ENCODE peak calls at places on chromosomes 7 and 10, in four cellular contexts. Z, J, B and F are unnamed samples.
A peak's percentile ranks its signal among the peaks of the same experiment; 100 is the strongest.

GRCh38 chr7:134685250-134685649 is 38.6 kb downstream of the BPGM start:
- DNase-seq in Z (no peak), J (no peak), B (no peak), F (peak; percentile 28)

GRCh38 chr7:95267754-95268153 is 56.6 kb downstream of the PON1 start:
- DNase-seq in Z (peak; percentile 10), J (no peak), B (no peak), F (no peak)

GRCh38 chr7:141544831-141545230 is 6.4 kb upstream of the AGK start:
- DNase-seq in Z (no peak), J (no peak), B (no peak), F (no peak)

GRCh38 chr7:3597243-3597642 is 296.2 kb downstream of the SDK1 start:
- DNase-seq in Z (no peak), J (no peak), B (no peak), F (no peak)

GRCh38 chr7:522071-522937 is 2.7 kb upstream of the PDGFA start:
- DNase-seq in Z (peak; percentile 50), J (peak; percentile 29), B (peak; percentile 81), F (peak; percentile 60)

GRCh38 chr7:137697026-137697425 is 149.7 kb downstream of the DGKI start:
- DNase-seq in Z (no peak), J (peak; percentile 8), B (no peak), F (peak; percentile 51)

GRCh38 chr7:131400833-131401593 is 73.3 kb downstream of the MKLN1 start:
- DNase-seq in Z (no peak), J (peak; percentile 74), B (peak; percentile 4), F (peak; percentile 46)

GRCh38 chr7:116810267-116811116 is 51.9 kb upstream of the CAPZA2 start:
- DNase-seq in Z (no peak), J (no peak), B (peak; percentile 50), F (peak; percentile 72)

GRCh38 chr7:140541513-140542192 is 62.3 kb upstream of the MKRN1 start:
- DNase-seq in Z (peak; percentile 93), J (peak; percentile 94), B (peak; percentile 66), F (peak; percentile 94)

GRCh38 chr7:95493844-95494243 is 8.1 kb downstream of the ASB4 start:
- DNase-seq in Z (no peak), J (no peak), B (no peak), F (no peak)

GRCh38 chr10:132434405-132435005 is 37.5 kb downstream of the PWWP2B start:
- DNase-seq in Z (no peak), J (no peak), B (no peak), F (no peak)

GRCh38 chr10:117627561-117627960 is 85.0 kb downstream of the EMX2 start:
- DNase-seq in Z (no peak), J (no peak), B (no peak), F (no peak)

GRCh38 chr10:69908071-69908470 is 106.4 kb downstream of the COL13A1 start:
- DNase-seq in Z (no peak), J (no peak), B (no peak), F (no peak)

GRCh38 chr10:130470973-130471372 is 334.8 kb downstream of the GLRX3 start:
- DNase-seq in Z (no peak), J (no peak), B (no peak), F (no peak)

GRCh38 chr7:1049801-1050200 is 5.5 kb downstream of the GPR146 start:
- DNase-seq in Z (no peak), J (no peak), B (no peak), F (no peak)

GRCh38 chr10:12849351-12850181 is 151.9 kb downstream of the CCDC3 start:
- DNase-seq in Z (no peak), J (no peak), B (no peak), F (no peak)

GRCh38 chr10:55191236-55191860 is 390.3 kb upstream of the PCDH15 start:
- DNase-seq in Z (no peak), J (no peak), B (no peak), F (no peak)

GRCh38 chr10:26169466-26169865 is 47.1 kb upstream of the GAD2 start:
- DNase-seq in Z (no peak), J (no peak), B (no peak), F (no peak)
- H2AFZ ChIP-seq in Z (no peak overlapping the region), J (no peak overlapping the region), B (no peak overlapping the region), F (no peak overlapping the region)

GRCh38 chr10:1188556-1189135 is 132.5 kb downstream of the WDR37 start:
- DNase-seq in Z (no peak), J (no peak), B (no peak), F (peak; percentile 5)

GRCh38 chr10:1189166-1190051 is 133.2 kb downstream of the WDR37 start:
- DNase-seq in Z (no peak), J (no peak), B (no peak), F (no peak)

GRCh38 chr10:1186693-1186990 is 130.5 kb downstream of the WDR37 start:
- DNase-seq in Z (no peak), J (no peak), B (no peak), F (no peak)

GRCh38 chr10:1187151-1187854 is 131.1 kb downstream of the WDR37 start:
- DNase-seq in Z (no peak), J (no peak), B (no peak), F (no peak)

GRCh38 chr10:1187855-1188555 is 131.8 kb downstream of the WDR37 start:
- DNase-seq in Z (no peak), J (no peak), B (no peak), F (no peak)
- H2AFZ ChIP-seq in Z (no peak overlapping the region), J (no peak overlapping the region), B (no peak overlapping the region), F (no peak overlapping the region)

GRCh38 chr7:104548861-104549260 is 220.5 kb downstream of the LHFPL3 start:
- DNase-seq in Z (no peak), J (no peak), B (peak; percentile 8), F (no peak)
- H2AFZ ChIP-seq in Z (no peak overlapping the region), J (no peak overlapping the region), B (no peak overlapping the region), F (no peak overlapping the region)

DNA sequence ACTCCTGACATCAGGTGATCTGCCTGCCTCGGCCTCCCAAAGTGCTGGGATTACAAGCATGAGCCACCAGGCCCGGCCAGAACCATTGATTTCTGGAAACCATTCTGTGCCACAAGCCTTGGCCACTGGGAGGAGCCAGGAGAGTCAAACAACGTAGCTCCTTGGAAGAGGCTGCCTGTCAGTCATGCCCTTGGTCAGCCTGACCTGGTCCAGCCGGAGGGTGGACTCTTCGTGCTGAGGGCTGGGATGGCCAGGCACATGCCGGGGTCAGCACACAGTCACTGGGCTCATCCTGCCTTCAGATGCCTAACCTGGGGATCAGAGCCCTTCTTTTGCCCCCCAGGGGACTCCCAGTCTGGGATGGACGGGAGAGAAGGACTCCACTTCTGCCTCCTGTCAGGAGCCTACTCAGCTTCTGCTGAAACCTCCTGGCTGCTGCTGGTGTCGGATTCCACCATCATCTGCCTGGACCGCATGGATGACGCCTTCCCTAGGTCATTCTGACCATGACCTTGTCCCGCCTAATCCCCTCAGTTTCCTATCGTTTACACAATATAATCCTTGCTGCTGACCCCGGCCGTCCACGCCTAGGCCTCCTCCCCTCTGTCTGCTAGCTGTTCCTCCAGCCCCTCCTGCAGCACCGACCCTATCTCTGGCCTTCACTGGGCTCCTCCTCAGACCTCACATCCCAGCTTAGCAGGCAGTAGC is 30.4 kb downstream of the TMEM270 start:
- DNase-seq in Z (no peak), J (no peak), B (peak; percentile 7), F (peak; percentile 35)
- H2AFZ ChIP-seq in Z (no peak overlapping the region), J (no peak overlapping the region), B (no peak overlapping the region), F (no peak overlapping the region)

GRCh38 chr7:21454182-21454581 is 26.3 kb downstream of the SP4 start:
- DNase-seq in Z (no peak), J (no peak), B (no peak), F (no peak)
- H2AFZ ChIP-seq in Z (no peak overlapping the region), J (no peak overlapping the region), B (no peak overlapping the region), F (no peak overlapping the region)

GRCh38 chr10:99520040-99520803 is 12.5 kb upstream of the NKX2-3 start:
- DNase-seq in Z (no peak), J (no peak), B (peak; percentile 56), F (no peak)
- H2AFZ ChIP-seq in Z (no peak overlapping the region), J (no peak overlapping the region), B (no peak overlapping the region), F (no peak overlapping the region)

GRCh38 chr7:159017210-159017609 is 127.5 kb downstream of the VIPR2 start:
- DNase-seq in Z (no peak), J (no peak), B (no peak), F (no peak)

GRCh38 chr7:159017741-159018140 is 126.9 kb downstream of the VIPR2 start:
- DNase-seq in Z (no peak), J (no peak), B (no peak), F (no peak)

GRCh38 chr7:159020987-159021386 is 123.7 kb downstream of the VIPR2 start:
- DNase-seq in Z (no peak), J (no peak), B (no peak), F (no peak)

GRCh38 chr7:159016591-159016990 is 128.1 kb downstream of the VIPR2 start:
- DNase-seq in Z (no peak), J (no peak), B (no peak), F (no peak)

DNA sequence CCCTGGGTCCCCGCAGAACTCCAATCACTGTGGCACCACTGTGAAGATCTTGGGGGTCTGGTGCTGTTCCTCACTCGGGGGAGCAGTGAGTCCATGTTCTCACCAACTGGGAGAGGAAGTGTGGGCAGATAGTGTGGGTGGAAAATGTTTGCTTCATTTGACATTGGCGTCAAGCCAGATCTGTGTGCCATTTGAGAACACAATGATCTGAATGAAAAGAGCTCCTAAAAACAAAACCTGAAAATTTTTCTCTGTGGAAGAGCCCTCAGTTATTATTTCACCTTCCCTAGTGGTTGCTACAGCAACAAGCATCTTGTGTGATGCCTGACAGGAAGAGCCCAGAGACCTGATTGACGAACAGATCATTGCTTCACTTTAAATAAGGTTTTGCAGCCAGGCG is 125.6 kb downstream of the VIPR2 start:
- DNase-seq in Z (no peak), J (no peak), B (no peak), F (no peak)
- H2AFZ ChIP-seq in Z (no peak overlapping the region), J (no peak overlapping the region), B (no peak overlapping the region), F (no peak overlapping the region)

DNA sequence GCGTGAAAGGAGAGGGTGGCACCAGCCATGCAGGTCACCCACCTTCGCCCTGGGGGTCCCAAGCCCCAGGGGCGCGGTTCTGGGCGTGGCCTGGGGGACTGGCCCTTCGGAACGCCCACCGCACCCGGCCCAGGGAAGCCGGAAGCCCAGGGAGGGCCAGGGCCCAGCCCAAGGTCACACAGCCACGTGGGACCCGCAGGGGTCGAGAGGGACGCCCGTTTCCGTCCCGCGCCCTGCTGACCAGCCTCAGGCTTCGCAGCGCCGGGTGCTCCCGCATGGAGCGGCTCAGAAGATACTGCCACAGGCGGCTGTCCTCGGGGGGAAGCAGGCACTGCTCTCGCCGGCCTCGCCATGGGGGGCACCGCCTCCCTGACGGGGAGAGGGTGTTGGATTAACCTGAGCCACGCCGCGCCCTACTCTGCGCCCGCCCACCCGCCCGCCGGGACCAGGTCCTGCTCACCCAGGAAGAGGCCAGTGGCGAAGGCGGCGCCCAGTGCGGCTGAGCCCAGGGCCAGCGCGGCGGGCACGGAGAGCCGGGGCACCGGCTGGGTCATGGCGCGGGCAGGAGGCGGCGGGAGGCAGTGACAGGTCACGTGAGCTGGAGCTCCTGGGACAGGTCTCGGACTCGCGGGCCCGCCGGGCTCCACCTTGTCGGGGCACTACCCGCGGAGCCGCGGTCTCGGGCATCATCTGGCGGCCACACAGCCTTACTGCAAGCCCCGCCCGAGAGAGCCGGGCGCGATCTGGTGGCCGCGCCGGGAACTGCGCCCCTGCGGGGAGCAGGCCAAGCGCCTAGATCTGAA is at the start of gene COMTD1:
- DNase-seq in Z (peak; percentile 49), J (peak; percentile 82), B (peak; percentile 97), F (peak; percentile 93)
- H2AFZ ChIP-seq in Z (peak within 1 kb of the TSS; percentile 88), J (peak within 1 kb of the TSS; percentile 69), B (peak within 1 kb of the TSS; percentile 81), F (peak within 1 kb of the TSS; percentile 81)

GRCh38 chr10:17128261-17128660 is 1.4 kb downstream of the CUBN start:
- DNase-seq in Z (no peak), J (no peak), B (no peak), F (no peak)
- H2AFZ ChIP-seq in Z (no peak overlapping the region), J (no peak overlapping the region), B (no peak overlapping the region), F (no peak overlapping the region)